ENCODE peak calls at places on chromosomes 2 and 18, in four cellular contexts. One of them, this sample, is unnamed.

GRCh38 chr2:196487426-196487825 is 152.1 kb upstream of the CCDC150 start:
- DNase-seq in sigmoid colon: no peak
- DNase-seq in activated B cell treated with CpG ODN at 0.5 μM for 24 hours: no peak
- DNase-seq in heart right ventricle: no peak
- DNase-seq in this sample: no peak

GRCh38 chr2:48991415-48992131 is 162.7 kb downstream of the FSHR start:
- DNase-seq in sigmoid colon: no peak
- DNase-seq in activated B cell treated with CpG ODN at 0.5 μM for 24 hours: no peak
- DNase-seq in heart right ventricle: no peak
- DNase-seq in this sample: no peak

GRCh38 chr2:42172020-42172419 is 2.9 kb downstream of the EML4 start:
- DNase-seq in activated B cell treated with CpG ODN at 0.5 μM for 24 hours: no peak
- DNase-seq in sigmoid colon: no peak
- DNase-seq in heart right ventricle: no peak
- DNase-seq in this sample: no peak

GRCh38 chr2:172865422-172865821 is 129.8 kb downstream of the RAPGEF4 start:
- DNase-seq in sigmoid colon: no peak
- DNase-seq in activated B cell treated with CpG ODN at 0.5 μM for 24 hours: no peak
- DNase-seq in heart right ventricle: no peak
- DNase-seq in this sample: no peak

GRCh38 chr2:127531133-127531709 is 4.3 kb upstream of the MYO7B start:
- DNase-seq in activated B cell treated with CpG ODN at 0.5 μM for 24 hours: no peak
- DNase-seq in sigmoid colon: no peak
- DNase-seq in heart right ventricle: no peak
- DNase-seq in this sample: no peak

GRCh38 chr2:206740800-206741199 is 22.6 kb upstream of the DYTN start:
- DNase-seq in heart right ventricle: no peak
- DNase-seq in sigmoid colon: no peak
- DNase-seq in activated B cell treated with CpG ODN at 0.5 μM for 24 hours: no peak
- DNase-seq in this sample: no peak

GRCh38 chr2:98854675-98855074 is 81.3 kb downstream of the CRACDL start:
- DNase-seq in sigmoid colon: no peak
- DNase-seq in activated B cell treated with CpG ODN at 0.5 μM for 24 hours: no peak
- DNase-seq in heart right ventricle: no peak
- DNase-seq in this sample: no peak

GRCh38 chr18:79497638-79498081 is 101.9 kb downstream of the NFATC1 start:
- DNase-seq in sigmoid colon: no peak
- DNase-seq in activated B cell treated with CpG ODN at 0.5 μM for 24 hours: no peak
- DNase-seq in heart right ventricle: no peak
- DNase-seq in this sample: no peak

GRCh38 chr2:54606393-54606973 is 117.0 kb upstream of the EML6 start:
- DNase-seq in activated B cell treated with CpG ODN at 0.5 μM for 24 hours: no peak
- DNase-seq in heart right ventricle: no peak
- DNase-seq in sigmoid colon: no peak
- DNase-seq in this sample: no peak

GRCh38 chr2:142218471-142218870 is 87.7 kb upstream of the LRP1B start:
- DNase-seq in activated B cell treated with CpG ODN at 0.5 μM for 24 hours: no peak
- DNase-seq in sigmoid colon: no peak
- DNase-seq in heart right ventricle: no peak
- DNase-seq in this sample: no peak

GRCh38 chr2:86015699-86016098 is 90.0 kb downstream of the POLR1A start:
- DNase-seq in activated B cell treated with CpG ODN at 0.5 μM for 24 hours: no peak
- DNase-seq in sigmoid colon: no peak
- DNase-seq in heart right ventricle: no peak
- DNase-seq in this sample: no peak

GRCh38 chr2:68646303-68646702 is 2.9 kb downstream of the PROKR1 start:
- DNase-seq in heart right ventricle: no peak
- DNase-seq in sigmoid colon: no peak
- DNase-seq in activated B cell treated with CpG ODN at 0.5 μM for 24 hours: no peak
- DNase-seq in this sample: no peak

GRCh38 chr2:1882471-1882870 is 138.2 kb upstream of the PXDN start:
- DNase-seq in activated B cell treated with CpG ODN at 0.5 μM for 24 hours: no peak
- DNase-seq in sigmoid colon: no peak
- DNase-seq in heart right ventricle: no peak
- DNase-seq in this sample: no peak

GRCh38 chr2:75729861-75730260 is 19.1 kb upstream of the GCFC2 start:
- DNase-seq in activated B cell treated with CpG ODN at 0.5 μM for 24 hours: no peak
- DNase-seq in heart right ventricle: no peak
- DNase-seq in sigmoid colon: no peak
- DNase-seq in this sample: no peak

GRCh38 chr18:37398248-37398920 is 167.2 kb downstream of the CELF4 start:
- DNase-seq in sigmoid colon: no peak
- DNase-seq in heart right ventricle: no peak
- DNase-seq in activated B cell treated with CpG ODN at 0.5 μM for 24 hours: no peak
- DNase-seq in this sample: no peak

GRCh38 chr2:114046373-114046772 is 156.5 kb downstream of the ACTR3 start:
- DNase-seq in activated B cell treated with CpG ODN at 0.5 μM for 24 hours: no peak
- DNase-seq in sigmoid colon: no peak
- DNase-seq in heart right ventricle: no peak
- DNase-seq in this sample: no peak

GRCh38 chr2:177212106-177212894 is at the start of gene HNRNPA3:
- DNase-seq in sigmoid colon: peak; percentile 100
- DNase-seq in heart right ventricle: peak; percentile 100
- DNase-seq in activated B cell treated with CpG ODN at 0.5 μM for 24 hours: peak; percentile 100
- DNase-seq in this sample: peak; percentile 100
- TF ChIP-seq CTCF in sigmoid colon: no peak
- TF ChIP-seq CTCF in heart right ventricle: no peak
- TF ChIP-seq CTCF in activated B cell treated with CpG ODN at 0.5 μM for 24 hours: no peak
- TF ChIP-seq CTCF in this sample: peak; percentile 67

GRCh38 chr2:200584639-200585038 is 1.2 kb upstream of the AOX1 start:
- DNase-seq in sigmoid colon: no peak
- DNase-seq in heart right ventricle: no peak
- DNase-seq in activated B cell treated with CpG ODN at 0.5 μM for 24 hours: no peak
- DNase-seq in this sample: no peak

GRCh38 chr2:200577000-200577399 is 8.8 kb upstream of the AOX1 start:
- DNase-seq in heart right ventricle: no peak
- DNase-seq in sigmoid colon: no peak
- DNase-seq in activated B cell treated with CpG ODN at 0.5 μM for 24 hours: no peak
- DNase-seq in this sample: no peak

GRCh38 chr2:200575957-200576356 is 9.9 kb upstream of the AOX1 start:
- DNase-seq in heart right ventricle: no peak
- DNase-seq in activated B cell treated with CpG ODN at 0.5 μM for 24 hours: no peak
- DNase-seq in sigmoid colon: no peak
- DNase-seq in this sample: no peak

DNA sequence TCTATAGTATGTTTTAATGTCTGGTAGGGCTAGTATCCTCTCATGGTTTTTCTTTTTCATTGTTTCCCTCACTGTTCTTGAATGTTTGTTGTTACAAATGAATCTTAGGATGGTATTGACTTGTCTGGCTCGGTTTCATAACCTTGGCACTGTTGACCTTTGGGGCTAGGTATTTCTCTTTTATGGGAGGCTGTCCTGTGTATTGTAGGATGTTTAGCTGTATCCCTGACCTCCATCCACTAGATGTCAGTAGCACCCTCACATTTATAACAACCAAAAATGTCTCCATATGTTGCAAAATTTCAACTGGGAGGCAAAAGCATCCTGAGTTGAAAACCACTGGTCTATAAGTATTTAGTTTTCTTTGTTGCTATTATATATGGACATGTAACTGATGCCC is 7.0 kb upstream of the AOX1 start:
- DNase-seq in activated B cell treated with CpG ODN at 0.5 μM for 24 hours: no peak
- DNase-seq in sigmoid colon: no peak
- DNase-seq in heart right ventricle: no peak
- DNase-seq in this sample: no peak
- TF ChIP-seq CTCF in activated B cell treated with CpG ODN at 0.5 μM for 24 hours: no peak
- TF ChIP-seq CTCF in sigmoid colon: no peak
- TF ChIP-seq CTCF in heart right ventricle: no peak
- TF ChIP-seq CTCF in this sample: peak; percentile 69

GRCh38 chr2:134693359-134694330 is 25.2 kb downstream of the TMEM163 start:
- DNase-seq in sigmoid colon: no peak
- DNase-seq in heart right ventricle: no peak
- DNase-seq in activated B cell treated with CpG ODN at 0.5 μM for 24 hours: no peak
- DNase-seq in this sample: no peak

GRCh38 chr2:134694411-134694810 is 24.4 kb downstream of the TMEM163 start:
- DNase-seq in activated B cell treated with CpG ODN at 0.5 μM for 24 hours: no peak
- DNase-seq in heart right ventricle: no peak
- DNase-seq in sigmoid colon: no peak
- DNase-seq in this sample: no peak

GRCh38 chr2:134690629-134691215 is 28.1 kb downstream of the TMEM163 start:
- DNase-seq in sigmoid colon: no peak
- DNase-seq in heart right ventricle: no peak
- DNase-seq in activated B cell treated with CpG ODN at 0.5 μM for 24 hours: no peak
- DNase-seq in this sample: no peak

GRCh38 chr2:134689303-134689702 is 29.5 kb downstream of the TMEM163 start:
- DNase-seq in activated B cell treated with CpG ODN at 0.5 μM for 24 hours: no peak
- DNase-seq in sigmoid colon: no peak
- DNase-seq in heart right ventricle: no peak
- DNase-seq in this sample: no peak

GRCh38 chr2:134692461-134692860 is 26.3 kb downstream of the TMEM163 start:
- DNase-seq in sigmoid colon: no peak
- DNase-seq in heart right ventricle: no peak
- DNase-seq in activated B cell treated with CpG ODN at 0.5 μM for 24 hours: no peak
- DNase-seq in this sample: no peak
- TF ChIP-seq CTCF in sigmoid colon: no peak
- TF ChIP-seq CTCF in heart right ventricle: no peak
- TF ChIP-seq CTCF in activated B cell treated with CpG ODN at 0.5 μM for 24 hours: no peak
- TF ChIP-seq CTCF in this sample: no peak

DNA sequence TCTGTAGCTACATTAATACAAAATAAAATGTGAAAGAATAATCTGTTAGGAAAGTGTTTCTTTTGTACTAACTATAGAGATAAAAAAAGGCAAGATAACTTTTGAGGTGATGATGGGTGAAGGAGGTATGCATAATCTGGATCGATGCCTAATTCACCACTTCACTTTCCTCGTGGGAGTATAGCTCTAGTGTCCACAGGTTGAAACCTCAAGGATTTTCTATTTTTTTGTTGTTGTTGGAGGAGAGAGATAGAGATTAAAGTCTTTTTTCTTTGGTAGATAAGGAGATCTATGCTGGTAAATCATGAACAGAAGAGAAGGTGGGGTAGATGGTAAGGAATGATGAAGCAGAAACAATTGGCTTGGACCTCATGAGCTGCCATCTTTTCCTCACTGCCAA is 635.3 kb upstream of the ZEB2 start:
- DNase-seq in sigmoid colon: no peak
- DNase-seq in heart right ventricle: no peak
- DNase-seq in activated B cell treated with CpG ODN at 0.5 μM for 24 hours: no peak
- DNase-seq in this sample: no peak
- TF ChIP-seq CTCF in sigmoid colon: no peak
- TF ChIP-seq CTCF in heart right ventricle: no peak
- TF ChIP-seq CTCF in activated B cell treated with CpG ODN at 0.5 μM for 24 hours: no peak
- TF ChIP-seq CTCF in this sample: no peak

GRCh38 chr2:109207201-109207600 is 78.2 kb downstream of the SH3RF3 start:
- DNase-seq in heart right ventricle: no peak
- DNase-seq in sigmoid colon: no peak
- DNase-seq in activated B cell treated with CpG ODN at 0.5 μM for 24 hours: no peak
- DNase-seq in this sample: no peak

GRCh38 chr2:109208951-109209335 is 79.9 kb downstream of the SH3RF3 start:
- DNase-seq in activated B cell treated with CpG ODN at 0.5 μM for 24 hours: no peak
- DNase-seq in sigmoid colon: peak; percentile 51
- DNase-seq in heart right ventricle: no peak
- DNase-seq in this sample: no peak

GRCh38 chr2:109209412-109209811 is 80.4 kb downstream of the SH3RF3 start:
- DNase-seq in heart right ventricle: no peak
- DNase-seq in activated B cell treated with CpG ODN at 0.5 μM for 24 hours: no peak
- DNase-seq in sigmoid colon: peak; percentile 62
- DNase-seq in this sample: no peak

GRCh38 chr2:109209941-109210340 is 80.9 kb downstream of the SH3RF3 start:
- DNase-seq in sigmoid colon: no peak
- DNase-seq in heart right ventricle: no peak
- DNase-seq in activated B cell treated with CpG ODN at 0.5 μM for 24 hours: no peak
- DNase-seq in this sample: no peak

DNA sequence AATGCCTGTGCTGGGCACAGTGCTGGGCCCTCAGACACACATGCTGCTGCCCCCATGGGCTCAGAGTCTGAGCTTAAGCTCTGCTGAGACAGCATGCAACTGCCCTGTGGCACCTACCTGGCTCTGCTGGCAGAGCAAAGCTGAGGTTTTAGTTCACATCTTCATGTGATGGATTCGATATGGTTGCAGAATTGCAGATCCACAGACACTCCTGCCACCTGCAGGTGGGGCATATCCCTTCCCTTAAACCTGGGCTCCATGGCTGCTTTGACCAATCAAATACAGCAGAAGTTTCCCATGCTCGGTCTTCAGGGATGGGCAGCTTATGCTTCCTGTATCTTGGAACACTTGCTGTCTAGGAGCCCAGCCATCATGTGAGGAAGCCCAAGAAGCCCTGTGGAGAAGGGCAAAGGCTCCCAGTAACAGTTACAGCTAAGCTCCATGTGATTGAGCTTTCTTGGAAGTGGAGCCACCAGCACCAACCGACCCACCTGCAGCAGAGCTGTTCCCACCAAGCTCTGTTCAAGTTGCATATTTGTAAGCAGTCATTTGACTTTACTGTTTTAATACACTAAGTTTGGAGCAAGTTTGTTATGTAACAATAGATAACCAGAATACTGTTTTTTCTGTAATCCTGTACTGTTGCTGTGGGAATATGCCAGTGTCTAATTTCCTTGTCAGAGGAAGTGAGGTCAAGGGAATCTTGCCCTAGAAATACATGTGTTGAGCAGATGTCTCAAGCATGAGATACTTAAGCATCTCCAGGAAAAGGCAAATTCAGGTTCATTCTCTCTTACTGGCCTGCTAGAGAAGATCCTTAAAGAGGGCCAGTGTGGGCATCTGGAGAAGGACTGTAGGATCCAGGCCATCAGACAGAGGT is 79.3 kb downstream of the SH3RF3 start:
- DNase-seq in heart right ventricle: no peak
- DNase-seq in activated B cell treated with CpG ODN at 0.5 μM for 24 hours: no peak
- DNase-seq in sigmoid colon: no peak
- DNase-seq in this sample: no peak
- TF ChIP-seq CTCF in heart right ventricle: no peak
- TF ChIP-seq CTCF in activated B cell treated with CpG ODN at 0.5 μM for 24 hours: no peak
- TF ChIP-seq CTCF in sigmoid colon: no peak
- TF ChIP-seq CTCF in this sample: peak; percentile 32

DNA sequence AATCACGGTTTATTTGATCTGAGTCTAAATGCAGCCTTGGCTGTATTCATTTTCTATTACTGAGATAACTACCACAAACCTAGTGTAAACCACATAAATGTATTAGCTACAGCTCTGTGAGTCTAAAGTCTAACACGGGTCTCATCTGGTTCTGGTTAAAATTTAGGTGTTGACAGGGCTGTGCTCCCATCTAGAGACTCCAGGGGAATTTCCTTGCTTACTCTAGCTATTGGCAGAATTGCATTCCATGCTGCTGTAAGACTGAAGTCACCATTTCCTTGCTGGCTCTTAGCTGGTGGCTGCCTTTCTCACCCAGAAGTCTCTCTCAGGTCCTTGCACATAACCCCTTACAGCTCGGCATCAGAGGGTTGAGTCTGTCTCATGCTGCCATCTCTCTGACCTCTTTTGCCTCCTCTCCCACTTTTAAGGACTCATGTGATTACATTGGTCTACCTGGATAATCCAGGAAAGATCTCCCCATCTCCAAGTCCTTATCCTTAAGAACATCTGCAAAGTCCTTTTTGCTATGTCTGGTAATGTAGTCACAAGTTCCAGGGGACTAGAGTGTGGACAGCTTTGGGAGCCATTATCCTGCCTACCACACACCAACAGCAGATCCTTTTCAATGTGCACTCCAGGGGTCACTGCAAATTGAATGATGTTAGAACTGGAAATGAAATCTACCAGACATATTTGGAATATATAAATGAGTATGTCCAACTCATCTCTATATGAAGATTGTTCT is 207.0 kb upstream of the AGAP1 start:
- DNase-seq in activated B cell treated with CpG ODN at 0.5 μM for 24 hours: no peak
- DNase-seq in heart right ventricle: no peak
- DNase-seq in sigmoid colon: no peak
- DNase-seq in this sample: no peak
- TF ChIP-seq CTCF in activated B cell treated with CpG ODN at 0.5 μM for 24 hours: no peak
- TF ChIP-seq CTCF in heart right ventricle: no peak
- TF ChIP-seq CTCF in sigmoid colon: no peak
- TF ChIP-seq CTCF in this sample: no peak

This sample was measured in chondrocyte.